ENCODE peak calls at places on chromosomes 6 and 20, in nine cellular contexts. M is K562, P is retinal pigment epithelial cell, W is HL-60, Q is psoas muscle, L is fibroblast of mammary gland, C is mammary epithelial cell, S is HFF-Myc, E is brain microvascular endothelial cell. Y is an unnamed sample.

GRCh38 chr6:64280569-64280968 is 645.0 kb downstream of the PHF3 start:
- DNase-seq in L (peak; percentile 55), S (no peak), M (no peak), C (no peak), P (peak; percentile 21), Q (no peak), W (no peak), E (no peak), Y (no peak)

GRCh38 chr6:1895721-1896120 is 286.0 kb downstream of the FOXC1 start:
- DNase-seq in M (no peak), E (no peak), P (no peak), L (peak; percentile 20), S (no peak), C (no peak), Q (no peak), W (no peak), Y (no peak)

GRCh38 chr20:44115762-44116644 is 71.0 kb downstream of the JPH2 start:
- DNase-seq in M (no peak), S (no peak), L (peak; percentile 22), W (no peak), Q (no peak), P (no peak), C (no peak), E (no peak), Y (no peak)

GRCh38 chr6:64238071-64238470 is 602.5 kb downstream of the PHF3 start:
- DNase-seq in L (no peak), M (no peak), Q (no peak), C (no peak), P (no peak), S (no peak), E (no peak), W (no peak), Y (no peak)

GRCh38 chr6:157629220-157629619 is 193.8 kb upstream of the SNX9 start:
- DNase-seq in L (peak; percentile 26), W (peak; percentile 54), S (no peak), P (no peak), E (peak; percentile 66), C (no peak), Q (no peak), M (no peak), Y (no peak)

GRCh38 chr6:148516116-148517016 is 173.7 kb downstream of the SASH1 start:
- DNase-seq in P (no peak), C (peak; percentile 44), Q (no peak), L (no peak), W (no peak), E (no peak), M (no peak), S (no peak), Y (no peak)

GRCh38 chr6:125104425-125104824 is 49.1 kb upstream of the TPD52L1 start:
- DNase-seq in M (peak; percentile 81), C (peak; percentile 73), L (peak; percentile 40), E (peak; percentile 46), P (no peak), W (no peak), Q (no peak), S (peak; percentile 53), Y (no peak)

GRCh38 chr6:26330835-26331808 is 33.9 kb upstream of the BTN3A2 start:
- DNase-seq in M (peak; percentile 90), Q (no peak), C (peak; percentile 70), P (no peak), L (peak; percentile 66), S (no peak), W (peak; percentile 25), E (peak; percentile 74), Y (no peak)

GRCh38 chr20:41052742-41053419 is 24.3 kb downstream of the TOP1 start:
- DNase-seq in W (no peak), L (peak; percentile 91), P (no peak), C (no peak), S (no peak), E (peak; percentile 56), Q (no peak), M (no peak), Y (no peak)

GRCh38 chr20:33889312-33889711 is 78.2 kb downstream of the CHMP4B start:
- DNase-seq in W (no peak), P (no peak), C (no peak), Q (no peak), S (no peak), L (no peak), E (no peak), M (no peak), Y (no peak)

GRCh38 chr6:24909281-24910216 is 26.2 kb downstream of the RIPOR2 start:
- DNase-seq in W (no peak), S (no peak), M (no peak), C (no peak), E (no peak), Q (no peak), L (no peak), P (no peak), Y (no peak)

GRCh38 chr6:152450519-152450918 is 186.6 kb downstream of the SYNE1 start:
- DNase-seq in S (no peak), Q (no peak), E (no peak), P (no peak), W (no peak), L (no peak), C (no peak), M (no peak), Y (no peak)

GRCh38 chr6:166203003-166203640 is 35.5 kb upstream of the TBXT start:
- DNase-seq in L (no peak), Q (no peak), E (no peak), W (no peak), C (no peak), P (no peak), M (no peak), S (no peak), Y (no peak)

GRCh38 chr6:166204852-166205650 is 37.4 kb upstream of the TBXT start:
- DNase-seq in L (no peak), S (no peak), E (no peak), M (no peak), W (no peak), P (no peak), Q (no peak), C (no peak), Y (no peak)

GRCh38 chr6:166201878-166202277 is 34.2 kb upstream of the TBXT start:
- DNase-seq in C (no peak), L (no peak), Q (no peak), M (no peak), P (no peak), E (no peak), S (no peak), W (no peak), Y (no peak)

GRCh38 chr6:166202321-166202733 is 34.7 kb upstream of the TBXT start:
- DNase-seq in Q (peak; percentile 52), C (no peak), W (no peak), S (no peak), M (peak; percentile 14), E (no peak), L (no peak), P (no peak), Y (no peak)

GRCh38 chr6:166203641-166204222 is 36.1 kb upstream of the TBXT start:
- DNase-seq in M (no peak), Q (no peak), S (no peak), E (no peak), L (no peak), P (no peak), W (no peak), C (no peak), Y (no peak)
- H3K4me3 ChIP-seq in M (no peak overlapping the region), Q (no peak overlapping the region), S (no peak overlapping the region), E (no peak overlapping the region), L (no peak overlapping the region), P (no peak overlapping the region), W (no peak overlapping the region), C (no peak overlapping the region), Y (no peak overlapping the region)

GRCh38 chr20:56764671-56765070 is 135.6 kb downstream of the TFAP2C start:
- DNase-seq in L (no peak), C (no peak), Q (no peak), P (no peak), M (no peak), S (no peak), E (no peak), W (no peak), Y (no peak)
- TF ChIP-seq CTCF in L (no peak), C (no peak), Q (no peak), P (no peak), M (no peak), S (no peak), E (no peak), W (no peak), Y (no peak)

DNA sequence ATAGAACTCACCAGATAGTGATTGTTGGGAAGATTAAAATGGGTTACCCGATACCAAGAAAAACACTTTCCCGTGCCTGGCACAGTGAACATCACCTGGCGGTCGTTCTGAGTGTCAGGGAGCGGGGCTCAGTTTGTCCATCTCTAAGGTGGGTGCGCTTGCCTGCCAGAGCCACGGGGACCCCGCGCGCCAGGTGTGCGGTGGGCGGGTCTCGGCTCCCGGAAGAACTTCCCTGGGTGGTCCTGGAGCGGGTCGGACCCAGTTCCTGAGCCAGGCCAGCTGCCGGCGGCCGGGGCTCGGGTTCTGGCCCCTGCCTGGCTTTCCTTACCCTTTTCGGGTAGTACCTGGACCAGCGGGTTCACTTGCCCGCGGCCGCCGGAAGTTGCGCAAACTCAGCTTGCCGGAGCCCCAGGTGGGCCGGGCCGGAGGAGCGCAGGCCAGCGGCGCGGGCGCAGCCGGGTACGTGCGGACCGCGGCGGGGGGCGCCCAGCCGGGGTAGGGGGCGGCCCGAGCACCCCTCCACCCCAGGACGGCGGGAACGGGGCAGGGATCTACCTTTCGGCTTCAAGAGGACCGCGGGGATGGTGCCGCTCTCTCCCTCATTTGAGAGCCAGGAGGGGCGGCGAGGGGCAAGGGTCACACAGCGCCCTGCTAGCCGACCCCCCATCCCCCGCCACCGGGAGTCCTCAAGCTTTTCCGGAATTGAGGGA is 7.5 kb downstream of the FAM110A start:
- DNase-seq in S (no peak), W (no peak), Q (no peak), P (no peak), C (peak; percentile 46), M (no peak), E (no peak), L (no peak), Y (no peak)
- H3K4me3 ChIP-seq in S (peak overlapping the region; percentile 21), W (no peak overlapping the region), Q (peak overlapping the region; percentile 43), P (peak overlapping the region; percentile 58), C (peak overlapping the region; percentile 70), M (no peak overlapping the region), E (peak overlapping the region; percentile 45), L (peak overlapping the region; percentile 26), Y (peak overlapping the region; percentile 54)

DNA sequence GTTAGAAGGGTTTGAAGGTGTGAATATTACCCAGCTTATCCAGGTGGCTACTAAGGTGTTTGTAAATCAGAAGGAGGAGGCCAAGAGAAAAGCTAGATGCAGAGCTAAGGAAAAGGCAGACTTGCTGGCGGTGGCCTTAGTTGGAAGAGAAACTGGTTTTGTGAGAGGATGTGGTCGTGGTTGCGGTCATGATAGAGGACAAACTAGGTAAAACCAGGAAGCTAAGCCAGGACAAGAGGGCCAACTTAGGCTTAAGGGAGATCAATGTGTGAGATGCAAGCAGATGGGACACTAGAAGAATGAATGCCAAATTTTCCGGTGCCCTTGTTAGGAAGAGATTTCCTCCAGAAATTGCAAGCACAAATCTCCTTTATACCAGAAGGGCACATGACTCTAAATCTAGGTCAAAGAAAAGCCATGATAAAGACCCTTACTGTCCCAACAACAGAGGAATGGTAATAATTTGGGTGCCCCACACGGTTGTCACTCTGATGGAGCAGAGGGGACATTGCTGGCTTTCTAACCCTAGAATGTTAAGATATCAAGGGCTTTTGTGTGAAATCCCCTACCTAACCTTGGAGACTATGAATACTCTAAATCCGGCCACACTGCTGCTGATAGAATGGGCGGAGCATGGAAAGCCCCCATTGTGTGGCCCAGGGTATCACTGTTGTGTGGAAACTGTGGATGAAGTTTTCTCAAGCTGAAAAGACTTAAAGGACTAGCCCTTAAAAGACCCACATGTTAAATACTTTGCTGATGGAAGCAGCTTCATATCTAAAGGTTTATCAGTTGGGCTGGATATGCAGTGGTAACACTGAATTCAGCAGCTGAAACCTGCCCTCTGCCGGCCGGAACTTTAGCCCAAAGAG is 7.8 kb downstream of the IL22RA2 start:
- DNase-seq in M (peak; percentile 76), W (peak; percentile 87), C (peak; percentile 25), E (no peak), P (no peak), Q (no peak), S (no peak), L (peak; percentile 24), Y (no peak)
- TF ChIP-seq CTCF in M (peak; percentile 73), W (no peak), C (peak; percentile 58), E (no peak), P (no peak), Q (no peak), S (no peak), L (peak; percentile 41), Y (no peak)

Y was measured in kidney epithelial cell.